ENCODE peak calls at places on chromosome X, in five cellular contexts. One of them, this sample, is unnamed.

GRCh38 chrX:153983321-153983729 is 10.8 kb downstream of the TMEM187 start:
- DNase-seq in mucosa of gallbladder: no peak
- DNase-seq in NCI-H1092 treated with DMSO at 0.1 percent for 48 hours: no peak
- DNase-seq in CD8-positive, alpha-beta memory T cell: no peak
- DNase-seq in germinal center: no peak
- DNase-seq in this sample: no peak

GRCh38 chrX:53280703-53281320 is 572 bp downstream of the IQSEC2 start:
- DNase-seq in mucosa of gallbladder: no peak
- DNase-seq in NCI-H1092 treated with DMSO at 0.1 percent for 48 hours: no peak
- DNase-seq in CD8-positive, alpha-beta memory T cell: no peak
- DNase-seq in germinal center: no peak
- DNase-seq in this sample: no peak

GRCh38 chrX:11290673-11291072 is 2.5 kb upstream of the AMELX start:
- DNase-seq in mucosa of gallbladder: no peak
- DNase-seq in NCI-H1092 treated with DMSO at 0.1 percent for 48 hours: no peak
- DNase-seq in CD8-positive, alpha-beta memory T cell: no peak
- DNase-seq in germinal center: no peak
- DNase-seq in this sample: no peak

GRCh38 chrX:9337056-9337455 is 127.8 kb upstream of the TBL1X start:
- DNase-seq in mucosa of gallbladder: no peak
- DNase-seq in NCI-H1092 treated with DMSO at 0.1 percent for 48 hours: peak; percentile 3
- DNase-seq in CD8-positive, alpha-beta memory T cell: no peak
- DNase-seq in germinal center: no peak
- DNase-seq in this sample: no peak

GRCh38 chrX:109352121-109352556 is 129.7 kb downstream of the GUCY2F start:
- DNase-seq in mucosa of gallbladder: no peak
- DNase-seq in NCI-H1092 treated with DMSO at 0.1 percent for 48 hours: no peak
- DNase-seq in CD8-positive, alpha-beta memory T cell: no peak
- DNase-seq in germinal center: no peak
- DNase-seq in this sample: no peak

GRCh38 chrX:109774706-109775105 is 41.6 kb upstream of the ACSL4 start:
- DNase-seq in mucosa of gallbladder: no peak
- DNase-seq in NCI-H1092 treated with DMSO at 0.1 percent for 48 hours: no peak
- DNase-seq in CD8-positive, alpha-beta memory T cell: no peak
- DNase-seq in germinal center: no peak
- DNase-seq in this sample: no peak

GRCh38 chrX:121146059-121146628 is 98.7 kb downstream of the GLUD2 start:
- DNase-seq in mucosa of gallbladder: no peak
- DNase-seq in NCI-H1092 treated with DMSO at 0.1 percent for 48 hours: no peak
- DNase-seq in CD8-positive, alpha-beta memory T cell: no peak
- DNase-seq in germinal center: no peak
- DNase-seq in this sample: no peak

GRCh38 chrX:50756276-50756675 is 57.7 kb downstream of the SHROOM4 start:
- DNase-seq in mucosa of gallbladder: no peak
- DNase-seq in NCI-H1092 treated with DMSO at 0.1 percent for 48 hours: no peak
- DNase-seq in CD8-positive, alpha-beta memory T cell: no peak
- DNase-seq in germinal center: no peak
- DNase-seq in this sample: no peak

GRCh38 chrX:122910697-122911096 is 273.4 kb upstream of the GRIA3 start:
- DNase-seq in mucosa of gallbladder: no peak
- DNase-seq in NCI-H1092 treated with DMSO at 0.1 percent for 48 hours: no peak
- DNase-seq in CD8-positive, alpha-beta memory T cell: no peak
- DNase-seq in germinal center: no peak
- DNase-seq in this sample: no peak

GRCh38 chrX:43718546-43718945 is 62.4 kb downstream of the MAOA start:
- DNase-seq in mucosa of gallbladder: no peak
- DNase-seq in NCI-H1092 treated with DMSO at 0.1 percent for 48 hours: no peak
- DNase-seq in CD8-positive, alpha-beta memory T cell: no peak
- DNase-seq in germinal center: no peak
- DNase-seq in this sample: no peak

GRCh38 chrX:34655496-34656258 is 1.4 kb downstream of the TMEM47 start:
- DNase-seq in mucosa of gallbladder: no peak
- DNase-seq in NCI-H1092 treated with DMSO at 0.1 percent for 48 hours: no peak
- DNase-seq in CD8-positive, alpha-beta memory T cell: no peak
- DNase-seq in germinal center: no peak
- DNase-seq in this sample: no peak

GRCh38 chrX:110173192-110174175 is 144.4 kb downstream of the AMMECR1 start:
- DNase-seq in mucosa of gallbladder: peak; percentile 37
- DNase-seq in NCI-H1092 treated with DMSO at 0.1 percent for 48 hours: no peak
- DNase-seq in CD8-positive, alpha-beta memory T cell: no peak
- DNase-seq in germinal center: no peak
- DNase-seq in this sample: no peak